ENCODE peak calls at places on chromosomes 4 and X, in four cellular contexts. L is EH, M is islet precursor cell, Y is A673. C is an unnamed sample.

GRCh38 chrX:72368796-72369195 is 63.1 kb upstream of the CITED1 start:
- DNase-seq in L (no peak), M (no peak), Y (no peak), C (no peak)

GRCh38 chrX:10186355-10186754 is 29.6 kb downstream of the CLCN4 start:
- DNase-seq in Y (no peak), M (no peak), L (no peak), C (no peak)

GRCh38 chr4:183721207-183722081 is 62.4 kb downstream of the TRAPPC11 start:
- DNase-seq in M (peak), L (peak), Y (peak), C (no peak)

GRCh38 chr4:126568652-126569580 is 1063.8 kb upstream of the INTU start:
- DNase-seq in M (no peak), L (no peak), Y (peak), C (no peak)

GRCh38 chr4:88144048-88144447 is 14.4 kb downstream of the ABCG2 start:
- DNase-seq in L (no peak), M (no peak), Y (no peak), C (no peak)

GRCh38 chrX:22699591-22700091 is 300.1 kb upstream of the DDX53 start:
- DNase-seq in L (peak), M (peak), Y (peak), C (no peak)

GRCh38 chr4:148007303-148007702 is 275.4 kb downstream of the ARHGAP10 start:
- DNase-seq in L (peak), Y (peak), M (peak), C (no peak)

GRCh38 chr4:21097865-21098264 is 397.6 kb downstream of the PACRGL start:
- DNase-seq in L (no peak), M (no peak), Y (no peak), C (no peak)

GRCh38 chrX:65961714-65962113 is 78.2 kb downstream of the VSIG4 start:
- DNase-seq in L (no peak), Y (no peak), M (no peak), C (no peak)

GRCh38 chrX:105211051-105211575 is 9.4 kb downstream of the TEX13A start:
- DNase-seq in M (no peak), Y (no peak), L (no peak), C (no peak)

GRCh38 chr4:2105559-2105958 is 46.4 kb downstream of the NAT8L start:
- DNase-seq in L (peak), Y (no peak), M (no peak), C (no peak)

GRCh38 chrX:86436116-86436515 is 287.9 kb downstream of the DACH2 start:
- DNase-seq in L (no peak), M (no peak), Y (no peak), C (no peak)

GRCh38 chr4:70734971-70735370 is 13.2 kb downstream of the RUFY3 start:
- DNase-seq in M (no peak), Y (peak), L (peak), C (no peak)

GRCh38 chr4:70739496-70740337 is 18.0 kb downstream of the RUFY3 start:
- DNase-seq in L (no peak), M (no peak), Y (no peak), C (no peak)